ENCODE peak calls at places on chromosome 1, in eight cellular contexts. U is psoas muscle, K is GM23338, D is GM23248, R is upper lobe of left lung, Y is IMR-90, W is thyroid gland, X is uterus. L is an unnamed sample.

GRCh38 chr1:4010811-4011605 is 110.9 kb upstream of the C1orf174 start:
- DNase-seq in U (no peak), K (no peak), D (no peak), R (peak), Y (no peak), W (no peak), X (no peak), L (peak)

GRCh38 chr1:39081266-39082139 is 55.4 kb downstream of the NDUFS5 start:
- DNase-seq in U (peak), K (no peak), D (peak), R (no peak), Y (no peak), W (peak), X (no peak), L (no peak)

GRCh38 chr1:195806060-195806459 is 802.2 kb downstream of the KCNT2 start:
- DNase-seq in U (no peak), K (no peak), D (peak), R (no peak), Y (no peak), W (no peak), X (no peak), L (no peak)

GRCh38 chr1:23122796-23123195 is 45.9 kb downstream of the LUZP1 start:
- DNase-seq in U (no peak), K (no peak), D (no peak), R (no peak), Y (no peak), W (no peak), X (no peak), L (no peak)

GRCh38 chr1:172252296-172252695 is 168.2 kb upstream of the C1orf105 start:
- DNase-seq in U (no peak), K (no peak), D (peak), R (no peak), Y (no peak), W (no peak), X (no peak), L (no peak)

GRCh38 chr1:58576727-58577675 is at the start of gene TACSTD2:
- DNase-seq in U (peak), K (peak), D (peak), R (peak), Y (no peak), W (peak), X (no peak), L (peak)

GRCh38 chr1:224300346-224300745 is 29.6 kb downstream of the NVL start:
- DNase-seq in U (no peak), K (no peak), D (peak), R (no peak), Y (peak), W (no peak), X (no peak), L (peak)

GRCh38 chr1:226985839-226986463 is 45.9 kb downstream of the COQ8A start:
- DNase-seq in U (peak), K (no peak), D (no peak), R (no peak), Y (no peak), W (no peak), X (no peak), L (no peak)

GRCh38 chr1:17673335-17674075 is 81.6 kb upstream of the ACTL8 start:
- DNase-seq in U (no peak), K (no peak), D (peak), R (peak), Y (no peak), W (no peak), X (no peak), L (no peak)

GRCh38 chr1:211714154-211714553 is 38.7 kb upstream of the NEK2 start:
- DNase-seq in U (no peak), K (no peak), D (no peak), R (no peak), Y (no peak), W (no peak), X (no peak), L (no peak)

GRCh38 chr1:245704765-245705164 is 550.0 kb downstream of the KIF26B start:
- DNase-seq in U (no peak), K (no peak), D (peak), R (no peak), Y (peak), W (no peak), X (no peak), L (peak)

GRCh38 chr1:44827197-44828002 is 15.7 kb downstream of the PTCH2 start:
- DNase-seq in U (peak), K (peak), D (no peak), R (no peak), Y (no peak), W (no peak), X (no peak), L (peak)

GRCh38 chr1:98387701-98388100 is 273.8 kb upstream of the SNX7 start:
- DNase-seq in U (no peak), K (no peak), D (no peak), R (no peak), Y (no peak), W (no peak), X (no peak), L (no peak)

GRCh38 chr1:157968503-157968902 is 24.9 kb upstream of the KIRREL1 start:
- DNase-seq in U (peak), K (no peak), D (peak), R (no peak), Y (peak), W (peak), X (peak), L (no peak)

GRCh38 chr1:24503870-24504523 is 1.4 kb downstream of the RCAN3 start:
- DNase-seq in U (no peak), K (no peak), D (no peak), R (no peak), Y (no peak), W (no peak), X (no peak), L (no peak)

GRCh38 chr1:234845097-234845660 is 235.2 kb upstream of the IRF2BP2 start:
- DNase-seq in U (no peak), K (no peak), D (no peak), R (peak), Y (no peak), W (no peak), X (no peak), L (peak)

GRCh38 chr1:201636581-201636980 is 97.7 kb downstream of the NAV1 start:
- DNase-seq in U (no peak), K (no peak), D (peak), R (no peak), Y (peak), W (no peak), X (no peak), L (no peak)

GRCh38 chr1:2606004-2606805 is 19.6 kb downstream of the PRXL2B start:
- DNase-seq in U (peak), K (no peak), D (no peak), R (no peak), Y (no peak), W (peak), X (no peak), L (peak)

GRCh38 chr1:54355931-54356679 is 50.1 kb downstream of the SSBP3 start:
- DNase-seq in U (no peak), K (no peak), D (no peak), R (no peak), Y (no peak), W (no peak), X (no peak), L (peak)

GRCh38 chr1:30106125-30106524 is 617.3 kb downstream of the MATN1 start:
- DNase-seq in U (no peak), K (peak), D (peak), R (peak), Y (peak), W (peak), X (peak), L (peak)

GRCh38 chr1:109632671-109633346 is 13.2 kb downstream of the AMPD2 start:
- DNase-seq in U (no peak), K (no peak), D (no peak), R (no peak), Y (no peak), W (no peak), X (peak), L (peak)

GRCh38 chr1:212667223-212668139 is 32.2 kb downstream of the BATF3 start:
- DNase-seq in U (no peak), K (peak), D (peak), R (peak), Y (peak), W (no peak), X (peak), L (peak)

GRCh38 chr1:8510041-8510823 is 192.3 kb downstream of the SLC45A1 start:
- DNase-seq in U (no peak), K (no peak), D (peak), R (no peak), Y (peak), W (no peak), X (peak), L (no peak)

GRCh38 chr1:29960156-29960755 is 723.9 kb downstream of the PTPRU start:
- DNase-seq in U (no peak), K (no peak), D (no peak), R (no peak), Y (no peak), W (no peak), X (no peak), L (peak)

GRCh38 chr1:200233393-200233792 is 176.4 kb downstream of the ZNF281 start:
- DNase-seq in U (no peak), K (no peak), D (peak), R (no peak), Y (peak), W (no peak), X (no peak), L (peak)

GRCh38 chr1:208231929-208232360 is 12.2 kb downstream of the PLXNA2 start:
- DNase-seq in U (no peak), K (peak), D (peak), R (no peak), Y (peak), W (no peak), X (no peak), L (peak)

GRCh38 chr1:162088281-162088969 is 18.9 kb downstream of the NOS1AP start:
- DNase-seq in U (no peak), K (no peak), D (no peak), R (no peak), Y (peak), W (no peak), X (no peak), L (no peak)

DNA sequence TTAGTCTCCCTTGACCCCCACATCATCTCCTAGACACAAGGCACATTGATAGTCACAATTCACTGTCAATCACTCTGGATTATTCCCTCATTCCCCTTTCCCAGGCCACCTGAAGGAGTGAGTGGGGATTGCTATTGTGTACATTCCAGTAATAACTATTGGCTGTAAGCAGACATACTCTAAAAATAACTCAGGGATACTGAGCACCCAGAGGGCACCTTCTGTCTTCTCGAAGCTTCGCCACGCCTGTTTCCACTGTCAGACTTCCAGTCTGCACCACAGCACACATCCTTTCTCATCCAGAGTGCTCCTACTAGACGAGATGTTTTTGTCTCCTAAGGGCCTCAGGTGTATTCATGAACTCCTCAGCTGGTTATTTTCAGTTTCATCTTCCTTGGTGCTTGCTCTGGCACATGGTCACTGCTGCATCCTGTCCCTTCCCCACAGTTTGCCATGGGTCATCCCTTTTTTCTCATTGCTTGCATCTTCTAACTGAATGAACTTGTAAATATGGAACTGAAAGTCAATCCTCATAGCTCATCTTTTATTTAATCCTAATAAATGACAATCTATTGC is 848 bp upstream of the APOBEC4 start:
- DNase-seq in U (no peak), K (no peak), D (no peak), R (no peak), Y (no peak), W (no peak), X (no peak), L (no peak)
- H3K27ac ChIP-seq in U (no peak), K (no peak), D (no peak), R (no peak), Y (no peak), W (no peak), X (no peak), L (no peak)

GRCh38 chr1:225602590-225603206 is 50.2 kb downstream of the ENAH start:
- DNase-seq in U (no peak), K (no peak), D (peak), R (no peak), Y (no peak), W (no peak), X (no peak), L (no peak)
- H3K27ac ChIP-seq in U (peak), K (no peak), D (no peak), R (no peak), Y (no peak), W (no peak), X (peak), L (no peak)

GRCh38 chr1:205059660-205060059 is 16.6 kb downstream of the CNTN2 start:
- DNase-seq in U (peak), K (no peak), D (no peak), R (no peak), Y (no peak), W (no peak), X (no peak), L (no peak)

GRCh38 chr1:205062319-205062718 is 19.3 kb downstream of the CNTN2 start:
- DNase-seq in U (peak), K (no peak), D (no peak), R (no peak), Y (no peak), W (no peak), X (no peak), L (no peak)

GRCh38 chr1:205061227-205061626 is 18.2 kb downstream of the CNTN2 start:
- DNase-seq in U (peak), K (peak), D (no peak), R (no peak), Y (no peak), W (no peak), X (no peak), L (no peak)

GRCh38 chr1:205061665-205062069 is 18.7 kb downstream of the CNTN2 start:
- DNase-seq in U (peak), K (peak), D (peak), R (peak), Y (peak), W (peak), X (peak), L (peak)

DNA sequence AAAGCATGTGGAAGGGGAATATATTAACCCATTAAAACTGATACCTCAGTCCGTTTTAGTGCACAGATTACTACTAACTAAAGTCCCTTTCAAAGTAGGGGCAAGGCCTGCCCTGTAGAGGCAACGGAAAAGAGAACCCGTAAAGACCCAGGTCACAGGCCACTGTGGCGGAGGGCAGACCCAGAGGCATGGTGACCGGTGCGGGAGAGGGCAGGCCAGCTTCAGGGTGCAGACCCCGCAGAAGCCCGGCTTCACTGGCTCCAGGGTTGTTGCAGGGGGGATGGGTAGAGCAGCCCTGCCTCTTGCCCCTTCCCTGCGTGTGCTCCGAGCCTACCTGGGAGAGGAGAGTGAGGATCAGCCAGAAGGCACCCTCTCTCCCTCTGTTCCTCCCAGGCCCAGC is 17.7 kb downstream of the CNTN2 start:
- DNase-seq in U (peak), K (no peak), D (no peak), R (no peak), Y (no peak), W (no peak), X (no peak), L (no peak)
- H3K27ac ChIP-seq in U (no peak), K (no peak), D (no peak), R (no peak), Y (no peak), W (no peak), X (no peak), L (no peak)

GRCh38 chr1:74963120-74963519 is 171.1 kb upstream of the LHX8 start:
- DNase-seq in U (no peak), K (no peak), D (no peak), R (no peak), Y (no peak), W (no peak), X (no peak), L (no peak)

GRCh38 chr1:74969566-74970135 is 164.5 kb upstream of the LHX8 start:
- DNase-seq in U (no peak), K (no peak), D (no peak), R (no peak), Y (no peak), W (no peak), X (no peak), L (no peak)

GRCh38 chr1:74964508-74964907 is 169.7 kb upstream of the LHX8 start:
- DNase-seq in U (no peak), K (no peak), D (peak), R (no peak), Y (no peak), W (peak), X (no peak), L (no peak)
- H3K27ac ChIP-seq in U (no peak), K (no peak), D (no peak), R (no peak), Y (no peak), W (peak), X (no peak), L (no peak)

GRCh38 chr1:229238674-229239415 is 32.1 kb upstream of the RAB4A start:
- DNase-seq in U (peak), K (peak), D (peak), R (no peak), Y (no peak), W (peak), X (no peak), L (no peak)
- H3K27ac ChIP-seq in U (no peak), K (no peak), D (no peak), R (no peak), Y (no peak), W (no peak), X (no peak), L (no peak)

GRCh38 chr1:107691542-107691941 is 273.4 kb downstream of the VAV3 start:
- DNase-seq in U (no peak), K (no peak), D (peak), R (no peak), Y (no peak), W (no peak), X (no peak), L (no peak)

GRCh38 chr1:107689733-107690132 is 275.2 kb downstream of the VAV3 start:
- DNase-seq in U (no peak), K (no peak), D (no peak), R (no peak), Y (no peak), W (no peak), X (no peak), L (no peak)

GRCh38 chr1:107690491-107690890 is 274.5 kb downstream of the VAV3 start:
- DNase-seq in U (no peak), K (no peak), D (no peak), R (no peak), Y (no peak), W (no peak), X (no peak), L (no peak)

GRCh38 chr1:107695341-107695740 is 269.6 kb downstream of the VAV3 start:
- DNase-seq in U (no peak), K (no peak), D (peak), R (no peak), Y (no peak), W (no peak), X (no peak), L (no peak)

GRCh38 chr1:107692580-107693345 is 272.2 kb downstream of the VAV3 start:
- DNase-seq in U (no peak), K (no peak), D (no peak), R (no peak), Y (no peak), W (no peak), X (no peak), L (no peak)
- H3K27ac ChIP-seq in U (no peak), K (no peak), D (no peak), R (no peak), Y (no peak), W (no peak), X (no peak), L (no peak)

GRCh38 chr1:64965239-64966157 is 851 bp downstream of the JAK1 start:
- DNase-seq in U (peak), K (peak), D (peak), R (peak), Y (peak), W (peak), X (peak), L (peak)
- H3K27ac ChIP-seq in U (peak), K (no peak), D (peak), R (peak), Y (peak), W (peak), X (peak), L (peak)

GRCh38 chr1:27626031-27626935 is 8.7 kb downstream of the FGR start:
- DNase-seq in U (no peak), K (no peak), D (no peak), R (peak), Y (no peak), W (no peak), X (no peak), L (no peak)
- H3K27ac ChIP-seq in U (no peak), K (no peak), D (no peak), R (peak), Y (no peak), W (no peak), X (peak), L (no peak)